ENCODE peak calls at places on chromosomes 16 and 17, in ten cellular contexts. One of them, this sample, is unnamed.

GRCh38 chr16:50282010-50282538 is 15.7 kb downstream of the ADCY7 start:
- DNase-seq in AG04449: no peak
- DNase-seq in Caco-2: no peak
- DNase-seq in WTC11: no peak
- DNase-seq in OCI-LY7: peak
- DNase-seq in astrocyte of the cerebellum: peak
- DNase-seq in colonic mucosa: peak
- DNase-seq in GM13976: peak
- DNase-seq in cardiac fibroblast: peak
- DNase-seq in prostate gland: peak
- DNase-seq in this sample: no peak

GRCh38 chr17:74297941-74298340 is 23.9 kb downstream of the DNAI2 start:
- DNase-seq in AG04449: no peak
- DNase-seq in Caco-2: no peak
- DNase-seq in WTC11: no peak
- DNase-seq in OCI-LY7: no peak
- DNase-seq in astrocyte of the cerebellum: no peak
- DNase-seq in colonic mucosa: no peak
- DNase-seq in GM13976: no peak
- DNase-seq in cardiac fibroblast: no peak
- DNase-seq in prostate gland: no peak
- DNase-seq in this sample: peak

GRCh38 chr16:68229431-68230175 is 6.3 kb downstream of the ESRP2 start:
- DNase-seq in AG04449: peak
- DNase-seq in Caco-2: peak
- DNase-seq in WTC11: peak
- DNase-seq in OCI-LY7: peak
- DNase-seq in astrocyte of the cerebellum: peak
- DNase-seq in colonic mucosa: no peak
- DNase-seq in GM13976: peak
- DNase-seq in cardiac fibroblast: peak
- DNase-seq in prostate gland: peak
- DNase-seq in this sample: peak

GRCh38 chr16:89600956-89601355 is 12.5 kb upstream of the DPEP1 start:
- DNase-seq in AG04449: no peak
- DNase-seq in Caco-2: no peak
- DNase-seq in WTC11: no peak
- DNase-seq in OCI-LY7: no peak
- DNase-seq in astrocyte of the cerebellum: no peak
- DNase-seq in colonic mucosa: no peak
- DNase-seq in GM13976: no peak
- DNase-seq in cardiac fibroblast: no peak
- DNase-seq in prostate gland: no peak
- DNase-seq in this sample: no peak

GRCh38 chr17:2656293-2656692 is 55.3 kb downstream of the CLUH start:
- DNase-seq in AG04449: no peak
- DNase-seq in Caco-2: no peak
- DNase-seq in WTC11: no peak
- DNase-seq in OCI-LY7: no peak
- DNase-seq in astrocyte of the cerebellum: no peak
- DNase-seq in colonic mucosa: no peak
- DNase-seq in GM13976: no peak
- DNase-seq in cardiac fibroblast: peak
- DNase-seq in prostate gland: no peak
- DNase-seq in this sample: no peak

GRCh38 chr17:72560303-72561247 is 439.8 kb downstream of the SOX9 start:
- DNase-seq in AG04449: no peak
- DNase-seq in Caco-2: peak
- DNase-seq in WTC11: peak
- DNase-seq in OCI-LY7: peak
- DNase-seq in astrocyte of the cerebellum: peak
- DNase-seq in colonic mucosa: peak
- DNase-seq in GM13976: peak
- DNase-seq in cardiac fibroblast: peak
- DNase-seq in prostate gland: peak
- DNase-seq in this sample: peak

GRCh38 chr16:69084301-69084700 is 21.2 kb upstream of the HAS3 start:
- DNase-seq in AG04449: no peak
- DNase-seq in Caco-2: no peak
- DNase-seq in WTC11: no peak
- DNase-seq in OCI-LY7: no peak
- DNase-seq in astrocyte of the cerebellum: no peak
- DNase-seq in colonic mucosa: no peak
- DNase-seq in GM13976: no peak
- DNase-seq in cardiac fibroblast: peak
- DNase-seq in prostate gland: no peak
- DNase-seq in this sample: no peak

GRCh38 chr16:13391337-13391736 is 489.9 kb downstream of the SHISA9 start:
- DNase-seq in AG04449: no peak
- DNase-seq in Caco-2: no peak
- DNase-seq in WTC11: no peak
- DNase-seq in OCI-LY7: peak
- DNase-seq in astrocyte of the cerebellum: no peak
- DNase-seq in colonic mucosa: no peak
- DNase-seq in GM13976: no peak
- DNase-seq in cardiac fibroblast: no peak
- DNase-seq in prostate gland: no peak
- DNase-seq in this sample: no peak

GRCh38 chr16:73565263-73565662 is 517.3 kb upstream of the ZFHX3 start:
- DNase-seq in AG04449: no peak
- DNase-seq in Caco-2: no peak
- DNase-seq in WTC11: no peak
- DNase-seq in OCI-LY7: no peak
- DNase-seq in astrocyte of the cerebellum: no peak
- DNase-seq in colonic mucosa: no peak
- DNase-seq in GM13976: no peak
- DNase-seq in cardiac fibroblast: no peak
- DNase-seq in prostate gland: no peak
- DNase-seq in this sample: peak

GRCh38 chr16:78695371-78695770 is 595.9 kb downstream of the WWOX start:
- DNase-seq in AG04449: no peak
- DNase-seq in Caco-2: no peak
- DNase-seq in WTC11: no peak
- DNase-seq in OCI-LY7: no peak
- DNase-seq in astrocyte of the cerebellum: no peak
- DNase-seq in colonic mucosa: no peak
- DNase-seq in GM13976: no peak
- DNase-seq in cardiac fibroblast: no peak
- DNase-seq in prostate gland: no peak
- DNase-seq in this sample: no peak

GRCh38 chr17:12680407-12680897 is 14.8 kb downstream of the MYOCD start:
- DNase-seq in AG04449: no peak
- DNase-seq in Caco-2: no peak
- DNase-seq in WTC11: no peak
- DNase-seq in OCI-LY7: no peak
- DNase-seq in astrocyte of the cerebellum: no peak
- DNase-seq in colonic mucosa: no peak
- DNase-seq in GM13976: no peak
- DNase-seq in cardiac fibroblast: no peak
- DNase-seq in prostate gland: no peak
- DNase-seq in this sample: no peak

GRCh38 chr17:46013502-46014165 is 14.6 kb downstream of the STH start:
- DNase-seq in AG04449: peak
- DNase-seq in Caco-2: no peak
- DNase-seq in WTC11: no peak
- DNase-seq in OCI-LY7: no peak
- DNase-seq in astrocyte of the cerebellum: no peak
- DNase-seq in colonic mucosa: no peak
- DNase-seq in GM13976: no peak
- DNase-seq in cardiac fibroblast: peak
- DNase-seq in prostate gland: no peak
- DNase-seq in this sample: peak

GRCh38 chr17:13051876-13052275 is 34.0 kb upstream of the ELAC2 start:
- DNase-seq in AG04449: no peak
- DNase-seq in Caco-2: no peak
- DNase-seq in WTC11: no peak
- DNase-seq in OCI-LY7: no peak
- DNase-seq in astrocyte of the cerebellum: no peak
- DNase-seq in colonic mucosa: no peak
- DNase-seq in GM13976: no peak
- DNase-seq in cardiac fibroblast: no peak
- DNase-seq in prostate gland: no peak
- DNase-seq in this sample: no peak

GRCh38 chr16:2692948-2693651 is 10.8 kb downstream of the KCTD5 start:
- DNase-seq in AG04449: no peak
- DNase-seq in Caco-2: no peak
- DNase-seq in WTC11: peak
- DNase-seq in OCI-LY7: no peak
- DNase-seq in astrocyte of the cerebellum: peak
- DNase-seq in colonic mucosa: no peak
- DNase-seq in GM13976: no peak
- DNase-seq in cardiac fibroblast: no peak
- DNase-seq in prostate gland: no peak
- DNase-seq in this sample: no peak

GRCh38 chr17:7318121-7318860 is 3.1 kb upstream of the GPS2 start:
- DNase-seq in AG04449: no peak
- DNase-seq in Caco-2: no peak
- DNase-seq in WTC11: no peak
- DNase-seq in OCI-LY7: no peak
- DNase-seq in astrocyte of the cerebellum: no peak
- DNase-seq in colonic mucosa: no peak
- DNase-seq in GM13976: no peak
- DNase-seq in cardiac fibroblast: no peak
- DNase-seq in prostate gland: no peak
- DNase-seq in this sample: no peak

GRCh38 chr17:19347323-19348080 is 15.0 kb downstream of the B9D1 start:
- DNase-seq in AG04449: no peak
- DNase-seq in Caco-2: peak
- DNase-seq in WTC11: peak
- DNase-seq in OCI-LY7: peak
- DNase-seq in astrocyte of the cerebellum: no peak
- DNase-seq in colonic mucosa: no peak
- DNase-seq in GM13976: no peak
- DNase-seq in cardiac fibroblast: no peak
- DNase-seq in prostate gland: no peak
- DNase-seq in this sample: no peak
- TF ChIP-seq CTCF in AG04449: no peak
- TF ChIP-seq CTCF in Caco-2: no peak
- TF ChIP-seq CTCF in WTC11: no peak
- TF ChIP-seq CTCF in OCI-LY7: no peak
- TF ChIP-seq CTCF in astrocyte of the cerebellum: no peak
- TF ChIP-seq CTCF in colonic mucosa: no peak
- TF ChIP-seq CTCF in GM13976: no peak
- TF ChIP-seq CTCF in cardiac fibroblast: no peak
- TF ChIP-seq CTCF in prostate gland: no peak
- TF ChIP-seq CTCF in this sample: no peak

DNA sequence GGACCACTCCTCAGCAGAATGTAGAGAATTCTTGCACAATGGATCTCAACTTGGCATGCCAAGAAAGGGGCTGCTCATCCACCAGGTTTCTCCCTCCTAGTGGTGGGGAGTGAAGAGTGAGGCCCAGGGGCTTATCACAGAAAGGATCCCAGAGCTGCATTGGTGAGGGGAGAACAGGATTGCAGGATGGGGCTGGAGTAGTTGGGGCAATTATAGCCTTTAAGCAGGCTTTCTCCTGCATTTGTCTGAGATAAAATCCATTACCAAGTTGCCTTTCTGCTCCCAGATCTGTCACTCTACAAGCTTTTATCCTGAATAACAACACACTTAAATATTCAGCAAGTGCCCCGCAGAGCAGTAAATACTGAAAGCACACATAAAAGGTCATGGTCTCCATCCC is 130.8 kb upstream of the CES5A start:
- DNase-seq in AG04449: no peak
- DNase-seq in Caco-2: no peak
- DNase-seq in WTC11: no peak
- DNase-seq in OCI-LY7: no peak
- DNase-seq in astrocyte of the cerebellum: no peak
- DNase-seq in colonic mucosa: no peak
- DNase-seq in GM13976: no peak
- DNase-seq in cardiac fibroblast: no peak
- DNase-seq in prostate gland: no peak
- DNase-seq in this sample: no peak
- TF ChIP-seq CTCF in AG04449: no peak
- TF ChIP-seq CTCF in Caco-2: no peak
- TF ChIP-seq CTCF in WTC11: no peak
- TF ChIP-seq CTCF in OCI-LY7: no peak
- TF ChIP-seq CTCF in astrocyte of the cerebellum: no peak
- TF ChIP-seq CTCF in colonic mucosa: no peak
- TF ChIP-seq CTCF in GM13976: no peak
- TF ChIP-seq CTCF in cardiac fibroblast: no peak
- TF ChIP-seq CTCF in prostate gland: no peak
- TF ChIP-seq CTCF in this sample: no peak

GRCh38 chr17:49944451-49944850 is 24.5 kb upstream of the DLX4 start:
- DNase-seq in AG04449: no peak
- DNase-seq in Caco-2: no peak
- DNase-seq in WTC11: no peak
- DNase-seq in OCI-LY7: no peak
- DNase-seq in astrocyte of the cerebellum: no peak
- DNase-seq in colonic mucosa: no peak
- DNase-seq in GM13976: no peak
- DNase-seq in cardiac fibroblast: no peak
- DNase-seq in prostate gland: no peak
- DNase-seq in this sample: no peak

GRCh38 chr17:49946964-49947584 is 21.9 kb upstream of the DLX4 start:
- DNase-seq in AG04449: no peak
- DNase-seq in Caco-2: no peak
- DNase-seq in WTC11: no peak
- DNase-seq in OCI-LY7: no peak
- DNase-seq in astrocyte of the cerebellum: no peak
- DNase-seq in colonic mucosa: no peak
- DNase-seq in GM13976: no peak
- DNase-seq in cardiac fibroblast: no peak
- DNase-seq in prostate gland: no peak
- DNase-seq in this sample: no peak

GRCh38 chr17:49949634-49950033 is 19.4 kb upstream of the DLX4 start:
- DNase-seq in AG04449: no peak
- DNase-seq in Caco-2: no peak
- DNase-seq in WTC11: no peak
- DNase-seq in OCI-LY7: no peak
- DNase-seq in astrocyte of the cerebellum: no peak
- DNase-seq in colonic mucosa: no peak
- DNase-seq in GM13976: no peak
- DNase-seq in cardiac fibroblast: no peak
- DNase-seq in prostate gland: no peak
- DNase-seq in this sample: no peak

GRCh38 chr17:49942918-49943317 is 26.1 kb upstream of the DLX4 start:
- DNase-seq in AG04449: no peak
- DNase-seq in Caco-2: no peak
- DNase-seq in WTC11: no peak
- DNase-seq in OCI-LY7: no peak
- DNase-seq in astrocyte of the cerebellum: no peak
- DNase-seq in colonic mucosa: no peak
- DNase-seq in GM13976: no peak
- DNase-seq in cardiac fibroblast: no peak
- DNase-seq in prostate gland: no peak
- DNase-seq in this sample: no peak

GRCh38 chr17:49946208-49946607 is 22.8 kb upstream of the DLX4 start:
- DNase-seq in AG04449: no peak
- DNase-seq in Caco-2: no peak
- DNase-seq in WTC11: no peak
- DNase-seq in OCI-LY7: no peak
- DNase-seq in astrocyte of the cerebellum: no peak
- DNase-seq in colonic mucosa: no peak
- DNase-seq in GM13976: no peak
- DNase-seq in cardiac fibroblast: no peak
- DNase-seq in prostate gland: no peak
- DNase-seq in this sample: no peak
- TF ChIP-seq CTCF in AG04449: no peak
- TF ChIP-seq CTCF in Caco-2: no peak
- TF ChIP-seq CTCF in WTC11: no peak
- TF ChIP-seq CTCF in OCI-LY7: no peak
- TF ChIP-seq CTCF in astrocyte of the cerebellum: no peak
- TF ChIP-seq CTCF in colonic mucosa: no peak
- TF ChIP-seq CTCF in GM13976: no peak
- TF ChIP-seq CTCF in cardiac fibroblast: no peak
- TF ChIP-seq CTCF in prostate gland: no peak
- TF ChIP-seq CTCF in this sample: no peak

GRCh38 chr17:40129498-40129897 is 7.7 kb downstream of the MSL1 start:
- DNase-seq in AG04449: no peak
- DNase-seq in Caco-2: no peak
- DNase-seq in WTC11: no peak
- DNase-seq in OCI-LY7: no peak
- DNase-seq in astrocyte of the cerebellum: no peak
- DNase-seq in colonic mucosa: no peak
- DNase-seq in GM13976: no peak
- DNase-seq in cardiac fibroblast: no peak
- DNase-seq in prostate gland: no peak
- DNase-seq in this sample: no peak
- TF ChIP-seq CTCF in AG04449: no peak
- TF ChIP-seq CTCF in Caco-2: no peak
- TF ChIP-seq CTCF in WTC11: no peak
- TF ChIP-seq CTCF in OCI-LY7: peak
- TF ChIP-seq CTCF in astrocyte of the cerebellum: no peak
- TF ChIP-seq CTCF in colonic mucosa: no peak
- TF ChIP-seq CTCF in GM13976: no peak
- TF ChIP-seq CTCF in cardiac fibroblast: no peak
- TF ChIP-seq CTCF in prostate gland: no peak
- TF ChIP-seq CTCF in this sample: no peak